ENCODE peak calls at places on chromosomes 2 and 18, in ten cellular contexts. O is transverse colon, M is stomach, K is endothelial cell of umbilical vein, W is Panc1, C is GM23338, V is prostate gland, B is sigmoid colon, I is breast epithelium, D is upper lobe of left lung. L is an unnamed sample.

GRCh38 chr2:177692042-177692823 is 299.7 kb downstream of the AGPS start:
- DNase-seq in C (no peak), O (no peak), M (no peak), I (no peak), V (no peak), D (no peak), B (no peak), W (no peak), K (no peak), L (no peak)

GRCh38 chr2:197828464-197829135 is 24.2 kb downstream of the PLCL1 start:
- DNase-seq in K (peak), O (no peak), I (no peak), M (no peak), C (no peak), D (no peak), B (no peak), V (no peak), W (no peak), L (no peak)

GRCh38 chr18:9612215-9612830 is 2.0 kb downstream of the PPP4R1 start:
- DNase-seq in O (peak), I (peak), K (peak), C (peak), D (peak), W (no peak), M (peak), V (peak), B (no peak), L (no peak)

GRCh38 chr2:31221549-31221948 is 4.2 kb upstream of the CAPN14 start:
- DNase-seq in B (no peak), C (no peak), V (no peak), I (no peak), D (no peak), W (no peak), M (no peak), O (no peak), K (no peak), L (no peak)

GRCh38 chr2:10331702-10332401 is 29.1 kb downstream of the HPCAL1 start:
- DNase-seq in V (no peak), W (no peak), D (peak), O (peak), K (no peak), M (no peak), B (no peak), I (no peak), C (no peak), L (peak)

GRCh38 chr18:58576641-58577251 is 52.1 kb downstream of the ALPK2 start:
- DNase-seq in V (no peak), K (no peak), M (no peak), C (no peak), D (no peak), W (no peak), I (no peak), B (no peak), O (no peak), L (no peak)

GRCh38 chr2:223247136-223247535 is 195.1 kb downstream of the KCNE4 start:
- DNase-seq in M (no peak), C (peak), V (no peak), I (no peak), K (peak), W (no peak), B (no peak), O (no peak), D (no peak), L (no peak)

GRCh38 chr2:183229386-183229785 is 105.1 kb downstream of the NUP35 start:
- DNase-seq in B (no peak), O (no peak), V (no peak), W (no peak), M (no peak), K (no peak), D (no peak), C (no peak), I (no peak), L (no peak)

GRCh38 chr18:13570856-13571495 is 155.4 kb downstream of the FAM210A start:
- DNase-seq in C (no peak), M (no peak), D (no peak), B (no peak), I (no peak), O (no peak), V (no peak), K (no peak), W (no peak), L (no peak)

GRCh38 chr2:239984431-239985194 is 40.5 kb downstream of the NDUFA10 start:
- DNase-seq in I (no peak), O (no peak), M (no peak), K (no peak), B (no peak), D (no peak), C (no peak), W (no peak), V (no peak), L (no peak)

GRCh38 chr2:207354466-207354865 is 175.3 kb upstream of the CREB1 start:
- DNase-seq in V (no peak), K (no peak), B (no peak), O (no peak), W (no peak), D (no peak), M (no peak), I (no peak), C (no peak), L (no peak)

GRCh38 chr18:8609711-8610441 is 639 bp downstream of the RAB12 start:
- DNase-seq in O (peak), D (no peak), W (no peak), I (no peak), M (no peak), B (peak), V (no peak), K (no peak), C (no peak), L (peak)

GRCh38 chr2:175579646-175580045 is 398.1 kb upstream of the ATP5MC3 start:
- DNase-seq in K (no peak), C (no peak), B (no peak), W (no peak), O (no peak), I (no peak), M (no peak), D (no peak), V (no peak), L (no peak)

GRCh38 chr2:128381001-128381938 is 62.6 kb upstream of the HS6ST1 start:
- DNase-seq in C (no peak), B (peak), I (no peak), K (no peak), D (peak), O (peak), W (no peak), M (peak), V (no peak), L (peak)

GRCh38 chr18:80196528-80197320 is 50.6 kb downstream of the PARD6G start:
- DNase-seq in V (no peak), O (no peak), D (no peak), M (no peak), I (no peak), W (no peak), C (peak), K (no peak), B (peak), L (no peak)

GRCh38 chr18:10164241-10165160 is 250.7 kb downstream of the VAPA start:
- DNase-seq in M (no peak), D (no peak), I (no peak), V (no peak), W (no peak), B (no peak), C (no peak), O (no peak), K (peak), L (no peak)

GRCh38 chr2:115549731-115550130 is 1107.3 kb downstream of the DPP10 start:
- DNase-seq in C (no peak), M (no peak), V (no peak), O (no peak), W (no peak), K (no peak), B (no peak), I (no peak), D (no peak), L (no peak)

GRCh38 chr2:161384864-161385263 is 31.2 kb upstream of the TBR1 start:
- DNase-seq in M (no peak), V (no peak), O (no peak), I (no peak), D (no peak), C (no peak), W (no peak), B (no peak), K (no peak), L (no peak)

GRCh38 chr18:61892683-61893303 is at the start of gene RNF152:
- DNase-seq in B (peak), K (peak), O (peak), V (peak), D (no peak), C (peak), I (no peak), W (no peak), M (peak), L (no peak)

GRCh38 chr2:147843864-147844690 is 752 bp upstream of the ACVR2A start:
- DNase-seq in K (peak), V (peak), W (no peak), O (peak), M (peak), C (peak), I (peak), D (peak), B (peak), L (peak)
- TF ChIP-seq CTCF in K (no peak), V (no peak), W (no peak), O (peak), M (no peak), C (no peak), I (peak), D (peak), B (peak), L (no peak)

GRCh38 chr2:69798466-69798908 is 31.0 kb upstream of the GMCL1 start:
- DNase-seq in O (peak), W (no peak), B (peak), C (no peak), V (peak), M (peak), K (peak), D (peak), I (peak), L (no peak)
- H3K4me3 ChIP-seq in O (peak), W (no peak), B (peak), C (no peak), V (peak), M (peak), K (peak), D (peak), I (peak), L (no peak)

GRCh38 chr2:11628675-11629074 is 41.3 kb downstream of the NTSR2 start:
- DNase-seq in I (no peak), O (no peak), D (no peak), V (no peak), C (no peak), K (no peak), B (no peak), M (no peak), W (no peak), L (no peak)
- TF ChIP-seq POLR2AphosphoS5 in I (no peak), O (no peak), D (no peak), V (no peak), C (no peak), K (no peak), B (no peak), M (no peak), W (no peak), L (no peak)

GRCh38 chr18:49769047-49769708 is 44.2 kb downstream of the ACAA2 start:
- DNase-seq in D (no peak), I (no peak), O (no peak), M (no peak), B (no peak), W (no peak), K (no peak), C (no peak), V (no peak), L (no peak)

GRCh38 chr18:49764032-49764431 is 49.3 kb downstream of the ACAA2 start:
- DNase-seq in M (no peak), O (no peak), W (no peak), D (no peak), I (no peak), B (no peak), C (no peak), V (no peak), K (peak), L (no peak)

GRCh38 chr18:49767111-49768050 is 46.0 kb downstream of the ACAA2 start:
- DNase-seq in K (no peak), D (no peak), B (no peak), M (no peak), C (no peak), W (no peak), V (no peak), O (no peak), I (no peak), L (no peak)

GRCh38 chr18:49766646-49767045 is 46.7 kb downstream of the ACAA2 start:
- DNase-seq in I (no peak), D (no peak), C (no peak), B (no peak), W (no peak), O (no peak), K (no peak), V (no peak), M (no peak), L (no peak)

DNA sequence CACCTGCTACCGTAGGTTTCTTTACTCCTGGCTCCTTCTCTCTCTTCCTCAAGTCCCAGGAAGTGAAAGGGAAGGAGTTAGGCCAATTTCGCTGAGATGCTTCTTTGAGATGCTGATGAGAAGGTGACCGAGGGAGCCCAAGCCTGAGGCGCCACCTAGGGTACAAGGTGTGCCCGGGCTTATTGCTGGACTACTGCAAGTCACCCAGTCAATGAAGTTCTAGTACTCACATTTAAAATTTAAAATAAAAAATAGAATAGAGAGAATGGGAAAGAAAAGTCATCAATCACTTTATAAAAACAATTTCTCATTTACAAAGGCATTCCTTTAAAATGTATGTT is 45.3 kb downstream of the ACAA2 start:
- DNase-seq in W (peak), D (peak), I (peak), C (peak), O (peak), K (peak), B (no peak), V (peak), M (peak), L (no peak)
- TF ChIP-seq CTCF in W (peak), D (peak), I (no peak), C (peak), O (peak), K (peak), B (peak), V (peak), M (no peak), L (no peak)

GRCh38 chr2:72893594-72894319 is 6.5 kb downstream of the SPR start:
- DNase-seq in O (peak), C (peak), D (no peak), K (peak), M (no peak), W (no peak), B (no peak), I (no peak), V (no peak), L (no peak)

GRCh38 chr2:72894466-72894865 is 7.3 kb downstream of the SPR start:
- DNase-seq in W (no peak), K (no peak), B (no peak), I (no peak), M (no peak), V (no peak), O (no peak), C (no peak), D (no peak), L (no peak)

GRCh38 chr2:72895759-72896281 is 8.6 kb downstream of the SPR start:
- DNase-seq in D (peak), M (peak), I (no peak), B (no peak), W (no peak), O (peak), C (no peak), V (peak), K (peak), L (no peak)

GRCh38 chr2:72896446-72896845 is 9.2 kb downstream of the SPR start:
- DNase-seq in C (no peak), V (no peak), W (no peak), I (no peak), B (no peak), M (no peak), D (no peak), K (no peak), O (no peak), L (no peak)

GRCh38 chr2:72895154-72895553 is 7.9 kb downstream of the SPR start:
- DNase-seq in O (no peak), D (no peak), V (no peak), W (no peak), B (no peak), I (no peak), K (no peak), M (no peak), C (no peak), L (no peak)
- H3K4me3 ChIP-seq in O (peak), D (no peak), V (no peak), W (no peak), B (no peak), I (no peak), K (no peak), M (no peak), C (no peak), L (no peak)

DNA sequence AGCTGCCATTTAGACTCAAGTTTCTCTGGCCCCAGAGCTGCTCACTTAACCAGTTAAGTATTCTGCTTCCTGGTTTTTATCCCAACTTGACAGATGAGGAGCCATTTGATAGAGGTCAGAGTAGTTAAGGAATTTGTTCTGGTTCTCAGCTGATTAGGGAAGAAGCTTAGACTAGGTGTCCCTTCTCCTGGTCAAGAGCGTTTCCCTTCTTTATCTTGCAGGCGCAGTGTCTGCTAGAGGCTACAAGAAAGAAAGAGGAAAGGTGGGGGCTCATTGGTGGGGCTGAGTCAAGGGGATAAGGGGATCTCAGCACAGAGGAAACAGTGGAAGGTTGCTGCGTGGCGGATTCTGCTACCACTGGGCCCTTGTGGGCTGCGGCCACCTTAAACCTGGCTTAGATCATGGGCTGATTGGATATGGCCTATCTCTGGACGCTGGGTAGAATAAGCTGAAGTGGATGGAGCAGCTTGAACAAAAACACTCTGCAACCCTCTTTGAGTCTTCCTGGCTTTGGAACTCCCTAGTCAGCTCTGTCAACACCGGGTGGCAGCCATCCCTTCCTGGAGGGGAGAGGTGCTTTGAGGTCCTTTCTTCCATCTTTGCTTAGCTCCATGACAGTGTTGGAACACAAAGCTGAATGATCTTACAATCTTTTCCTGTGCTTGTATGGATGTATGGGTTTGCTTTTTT is 70.8 kb downstream of the QPCT start:
- DNase-seq in C (no peak), B (no peak), I (no peak), W (no peak), O (no peak), D (no peak), M (no peak), K (peak), V (no peak), L (no peak)
- TF ChIP-seq POLR2AphosphoS5 in C (no peak), B (no peak), I (no peak), W (no peak), O (no peak), D (no peak), M (no peak), K (no peak), V (no peak), L (no peak)

DNA sequence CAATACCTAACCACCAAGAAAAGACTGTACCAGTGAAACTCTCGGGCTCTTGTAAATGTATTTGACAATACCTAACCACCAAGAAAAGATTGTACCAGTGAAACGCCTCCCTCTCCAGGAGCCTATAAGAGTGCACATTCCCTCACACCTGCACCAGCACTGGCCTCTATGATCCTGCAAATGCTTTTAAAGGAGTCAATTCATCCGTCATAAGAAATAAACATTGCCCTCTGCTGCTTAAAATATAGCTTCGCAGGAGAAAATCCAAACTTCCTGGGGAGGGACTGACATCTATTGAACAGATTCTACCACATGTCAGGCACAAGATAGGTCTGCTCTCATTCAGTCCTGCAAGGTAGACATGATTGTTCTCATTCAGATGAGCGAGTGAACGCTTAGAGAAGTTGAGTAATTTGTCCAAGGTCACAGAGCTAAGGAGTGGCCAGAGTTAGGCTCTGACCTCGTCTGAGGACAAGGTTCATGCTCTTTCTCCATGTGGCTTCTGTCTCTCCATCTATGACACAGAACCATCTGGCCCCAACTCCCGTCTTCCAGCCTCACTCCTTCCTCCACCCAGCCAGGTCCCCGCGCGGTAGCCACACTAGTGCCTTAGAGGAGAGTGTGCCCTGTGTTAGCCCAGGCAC is 38.7 kb downstream of the MCFD2 start:
- DNase-seq in K (peak), C (peak), V (peak), M (peak), D (peak), I (no peak), B (no peak), W (peak), O (peak), L (no peak)
- TF ChIP-seq CTCF in K (peak), C (peak), V (peak), M (peak), D (peak), I (peak), B (peak), W (no peak), O (peak), L (peak)

DNA sequence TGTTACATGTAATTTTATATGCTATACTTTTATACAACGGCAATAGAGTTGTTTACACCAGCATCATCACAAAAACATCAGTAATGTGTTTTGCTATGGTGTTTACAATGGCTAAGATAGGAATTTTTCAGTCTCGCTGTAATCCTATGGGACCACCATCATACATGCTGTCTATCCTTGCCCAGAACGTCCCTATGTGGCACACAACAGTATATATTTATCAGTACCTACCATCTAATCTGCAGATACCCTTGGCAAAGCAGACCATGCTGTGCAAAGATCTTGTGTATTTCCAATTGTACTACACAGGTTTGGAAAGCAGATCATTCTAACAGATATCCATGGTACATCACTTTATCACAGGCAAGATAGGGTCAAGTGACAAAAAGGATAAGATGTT is 15.3 kb downstream of the RPL31 start:
- DNase-seq in M (no peak), D (no peak), B (no peak), I (no peak), K (no peak), W (no peak), V (no peak), O (no peak), C (no peak), L (no peak)
- H3K4me3 ChIP-seq in M (no peak), D (no peak), B (no peak), I (no peak), K (no peak), W (no peak), V (no peak), O (no peak), C (no peak), L (no peak)

GRCh38 chr2:30159766-30160165 is 13.0 kb downstream of the YPEL5 start:
- DNase-seq in B (no peak), C (no peak), O (no peak), I (no peak), D (no peak), M (no peak), W (no peak), V (no peak), K (no peak), L (no peak)

GRCh38 chr2:30162821-30163220 is 16.0 kb downstream of the YPEL5 start:
- DNase-seq in V (no peak), B (no peak), C (no peak), D (no peak), I (no peak), M (no peak), O (no peak), W (no peak), K (no peak), L (no peak)

GRCh38 chr2:30164131-30164925 is 17.5 kb downstream of the YPEL5 start:
- DNase-seq in O (no peak), B (no peak), C (peak), I (no peak), M (no peak), K (no peak), V (no peak), W (no peak), D (no peak), L (no peak)

GRCh38 chr2:30165050-30165520 is 18.3 kb downstream of the YPEL5 start:
- DNase-seq in D (peak), K (peak), M (peak), W (peak), O (peak), V (peak), I (peak), C (peak), B (no peak), L (no peak)

DNA sequence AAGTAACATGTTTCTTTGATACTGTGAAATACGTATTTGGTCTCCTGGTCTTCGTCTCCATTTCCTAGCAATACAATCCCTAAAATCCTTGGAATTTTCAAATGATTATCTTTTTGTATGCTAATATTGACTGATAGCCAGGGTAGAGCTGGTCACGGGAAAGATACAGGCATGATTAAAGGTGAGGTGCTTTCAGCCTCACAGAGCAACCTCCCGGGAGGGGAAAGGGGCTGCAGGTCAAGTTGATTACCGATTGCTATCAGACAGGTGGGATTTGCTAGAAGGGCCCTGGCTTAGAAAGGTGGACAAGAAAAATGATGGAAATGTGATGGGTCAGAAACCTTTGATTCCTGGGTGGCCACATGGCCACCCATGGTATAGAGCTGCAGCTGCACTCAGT is 15.1 kb downstream of the YPEL5 start:
- DNase-seq in K (no peak), C (no peak), V (no peak), I (no peak), M (no peak), O (no peak), B (no peak), D (no peak), W (no peak), L (no peak)
- TF ChIP-seq POLR2AphosphoS5 in K (no peak), C (no peak), V (no peak), I (no peak), M (no peak), O (no peak), B (no peak), D (no peak), W (no peak), L (no peak)

L was measured in spleen.